ENCODE peak calls at places on chromosomes 1 and 21, in nine cellular contexts. N is lower leg skin, I is K562, H is thyroid gland, O is prostate gland, C is H1, E is heart left ventricle, V is ovary, K is Peyer's patch. B is an unnamed sample.

GRCh38 chr1:31373897-31374486 is 1.1 kb upstream of the FABP3 start:
- DNase-seq in N (peak), I (no peak), H (no peak), O (no peak), C (no peak), E (no peak), V (no peak), K (no peak), B (no peak)

GRCh38 chr1:36762174-36762573 is 272.1 kb downstream of the GRIK3 start:
- DNase-seq in N (peak), I (no peak), H (no peak), O (no peak), C (no peak), E (no peak), V (no peak), K (peak), B (no peak)

GRCh38 chr1:33394716-33395115 is 36.2 kb downstream of the PHC2 start:
- DNase-seq in N (no peak), I (no peak), H (no peak), O (no peak), C (no peak), E (no peak), V (no peak), K (no peak), B (no peak)

GRCh38 chr1:13723810-13724209 is 23.8 kb downstream of the PRDM2 start:
- DNase-seq in N (no peak), I (no peak), H (no peak), O (no peak), C (no peak), E (no peak), V (no peak), K (no peak), B (no peak)

GRCh38 chr1:151443846-151444790 is 15.2 kb downstream of the POGZ start:
- DNase-seq in N (no peak), I (peak), H (peak), O (peak), C (no peak), E (no peak), V (no peak), K (peak), B (peak)

GRCh38 chr1:15584489-15585363 is at the start of gene AGMAT:
- DNase-seq in N (no peak), I (no peak), H (peak), O (no peak), C (peak), E (peak), V (peak), K (peak), B (peak)

GRCh38 chr21:42548687-42549406 is 35.2 kb downstream of the SLC37A1 start:
- DNase-seq in N (no peak), I (no peak), H (no peak), O (no peak), C (no peak), E (no peak), V (no peak), K (peak), B (no peak)

GRCh38 chr1:50968884-50969610 is 998 bp upstream of the CDKN2C start:
- DNase-seq in N (peak), I (peak), H (peak), O (peak), C (no peak), E (peak), V (peak), K (peak), B (peak)

GRCh38 chr1:232880354-232880753 is 70.1 kb upstream of the NTPCR start:
- DNase-seq in N (peak), I (peak), H (peak), O (no peak), C (peak), E (no peak), V (no peak), K (peak), B (peak)

GRCh38 chr1:160228431-160228830 is 23.2 kb downstream of the PEA15 start:
- DNase-seq in N (no peak), I (no peak), H (no peak), O (no peak), C (no peak), E (no peak), V (no peak), K (no peak), B (no peak)

GRCh38 chr1:74714429-74715362 is 18.2 kb downstream of the CRYZ start:
- DNase-seq in N (no peak), I (no peak), H (no peak), O (no peak), C (no peak), E (no peak), V (no peak), K (no peak), B (no peak)

GRCh38 chr1:27594542-27595510 is 9.1 kb downstream of the AHDC1 start:
- DNase-seq in N (no peak), I (no peak), H (peak), O (no peak), C (no peak), E (no peak), V (no peak), K (no peak), B (no peak)

GRCh38 chr1:156414440-156415064 is 45.5 kb downstream of the RHBG start:
- DNase-seq in N (no peak), I (peak), H (no peak), O (no peak), C (no peak), E (no peak), V (no peak), K (no peak), B (no peak)

GRCh38 chr1:113094506-113094905 is 21.5 kb downstream of the LRIG2 start:
- DNase-seq in N (no peak), I (no peak), H (no peak), O (no peak), C (no peak), E (no peak), V (no peak), K (no peak), B (no peak)

GRCh38 chr1:16302709-16303627 is 49.3 kb downstream of the FBXO42 start:
- DNase-seq in N (no peak), I (no peak), H (no peak), O (no peak), C (no peak), E (no peak), V (no peak), K (no peak), B (peak)

GRCh38 chr1:169483500-169483966 is 2.2 kb downstream of the SLC19A2 start:
- DNase-seq in N (no peak), I (peak), H (peak), O (peak), C (no peak), E (peak), V (peak), K (peak), B (peak)

GRCh38 chr1:152107984-152108898 is 7.0 kb downstream of the TCHH start:
- DNase-seq in N (no peak), I (no peak), H (no peak), O (no peak), C (no peak), E (peak), V (no peak), K (no peak), B (no peak)

GRCh38 chr1:19682257-19682656 is 17.6 kb downstream of the HTR6 start:
- DNase-seq in N (no peak), I (no peak), H (no peak), O (no peak), C (no peak), E (no peak), V (no peak), K (no peak), B (no peak)

GRCh38 chr1:98322966-98323365 is 338.6 kb upstream of the SNX7 start:
- DNase-seq in N (no peak), I (no peak), H (no peak), O (no peak), C (no peak), E (no peak), V (no peak), K (no peak), B (no peak)

GRCh38 chr1:30684881-30685795 is 38.2 kb downstream of the MATN1 start:
- DNase-seq in N (peak), I (peak), H (peak), O (peak), C (peak), E (peak), V (no peak), K (peak), B (peak)

GRCh38 chr21:17441370-17441769 is 71.5 kb upstream of the CXADR start:
- DNase-seq in N (no peak), I (no peak), H (peak), O (peak), C (no peak), E (no peak), V (no peak), K (no peak), B (no peak)

GRCh38 chr21:25199944-25200343 is 407.3 kb downstream of the MRPL39 start:
- DNase-seq in N (no peak), I (no peak), H (no peak), O (no peak), C (no peak), E (no peak), V (no peak), K (no peak), B (no peak)

DNA sequence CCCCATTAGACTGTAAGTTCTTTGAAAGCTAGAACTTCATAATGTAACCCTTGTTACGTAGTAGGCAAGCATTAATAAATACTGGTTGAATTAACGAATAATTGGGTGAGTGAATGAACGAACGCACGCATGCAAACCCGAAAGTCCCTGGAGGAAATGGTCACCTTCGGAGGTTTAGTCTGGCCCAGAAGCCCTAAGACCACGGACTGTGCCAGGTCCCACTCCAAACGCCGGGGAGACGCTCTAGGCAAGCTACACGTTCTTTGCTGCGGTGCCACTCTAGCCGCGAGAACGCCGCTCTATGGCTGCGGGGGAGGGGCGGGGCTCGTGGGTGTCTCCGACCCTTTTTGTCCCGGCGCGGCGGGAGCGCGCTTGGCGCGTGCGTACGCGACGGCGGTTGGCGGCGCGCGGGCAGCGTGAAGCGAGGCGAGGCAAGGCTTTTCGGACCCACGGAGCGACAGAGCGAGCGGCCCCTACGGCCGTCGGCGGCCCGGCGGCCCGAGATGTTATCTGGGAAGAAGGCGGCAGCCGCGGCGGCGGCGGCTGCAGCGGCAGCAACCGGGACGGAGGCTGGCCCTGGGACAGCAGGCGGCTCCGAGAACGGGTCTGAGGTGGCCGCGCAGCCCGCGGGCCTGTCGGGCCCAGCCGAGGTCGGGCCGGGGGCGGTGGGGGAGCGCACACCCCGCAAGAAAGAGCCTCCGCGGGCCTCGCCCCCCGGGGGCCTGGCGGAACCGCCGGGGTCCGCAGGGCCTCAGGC is at the start of gene KDM1A:
- DNase-seq in N (peak), I (peak), H (peak), O (peak), C (peak), E (peak), V (peak), K (peak), B (peak)
- TF ChIP-seq POLR2A in N (peak), I (peak), H (peak), O (peak), C (peak), E (peak), V (peak), K (peak), B (peak)

DNA sequence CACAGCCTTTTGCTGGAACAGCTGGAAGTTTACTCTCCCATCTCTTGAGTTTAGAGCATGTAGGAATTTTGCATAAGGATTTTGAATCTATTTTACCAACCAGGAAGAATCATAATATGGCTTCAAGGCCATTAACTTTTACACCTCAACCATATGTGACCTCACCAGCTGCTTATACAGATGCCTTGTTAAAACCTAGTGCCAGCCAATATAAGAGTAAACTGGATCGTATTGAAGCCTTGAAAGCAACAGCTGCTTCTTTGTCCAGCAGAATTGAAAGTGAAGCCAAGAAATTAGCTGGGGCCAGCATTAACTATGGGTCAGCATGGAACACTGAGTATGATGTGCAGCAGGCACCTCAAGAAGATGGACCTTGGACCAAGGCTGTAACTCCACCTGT is 65.4 kb downstream of the CEP350 start:
- DNase-seq in N (no peak), I (no peak), H (no peak), O (no peak), C (no peak), E (no peak), V (no peak), K (no peak), B (no peak)
- TF ChIP-seq CTCF in N (no peak), I (no peak), H (no peak), O (no peak), C (no peak), E (no peak), V (no peak), K (no peak), B (no peak)

DNA sequence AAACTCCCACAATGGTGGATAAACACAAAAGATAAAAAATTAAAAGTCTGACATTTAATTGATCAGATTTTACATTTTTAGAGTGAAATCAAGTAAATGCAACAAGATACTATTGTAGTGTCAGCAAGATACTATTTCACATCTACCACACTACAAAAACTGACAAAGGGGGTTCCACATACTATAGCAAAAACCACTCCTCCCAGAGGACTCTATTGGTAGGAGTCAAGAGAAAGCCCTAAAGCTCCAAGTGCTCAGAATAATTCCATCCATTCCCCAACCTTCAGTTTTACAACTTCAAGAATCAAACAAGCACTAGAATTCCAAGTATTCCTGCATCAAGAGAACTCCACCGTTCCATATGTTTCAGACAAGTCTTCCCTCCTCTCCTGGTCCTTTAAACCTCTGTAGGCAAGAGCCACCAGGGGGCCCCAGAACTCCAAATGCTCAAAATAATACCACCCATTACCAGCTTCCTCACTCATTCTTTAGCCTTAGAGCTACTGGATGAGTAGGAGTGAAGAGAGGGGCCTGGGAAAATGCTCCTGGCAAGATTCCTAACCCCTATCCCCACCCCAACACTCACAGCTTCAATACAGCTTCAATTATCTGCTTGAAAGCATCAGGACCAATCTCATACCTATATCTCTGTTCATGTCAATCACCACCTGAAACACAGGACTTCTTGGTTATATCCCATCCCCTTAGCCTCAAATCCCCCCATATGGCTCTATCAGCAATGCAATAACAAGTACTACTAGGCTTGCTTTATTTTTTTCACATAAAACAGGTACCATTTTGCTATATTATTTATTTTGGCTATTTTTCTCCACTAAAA is 9.9 kb downstream of the TOR1AIP2 start:
- DNase-seq in N (no peak), I (peak), H (peak), O (peak), C (no peak), E (peak), V (no peak), K (peak), B (peak)
- TF ChIP-seq POLR2A in N (no peak), I (no peak), H (no peak), O (no peak), C (no peak), E (no peak), V (no peak), K (no peak), B (no peak)

GRCh38 chr21:31667141-31667540 is 7.6 kb downstream of the SOD1 start:
- DNase-seq in N (no peak), I (no peak), H (no peak), O (no peak), C (no peak), E (no peak), V (no peak), K (no peak), B (no peak)
- TF ChIP-seq CTCF in N (no peak), I (no peak), H (no peak), O (no peak), C (no peak), E (no peak), V (no peak), K (no peak), B (no peak)

GRCh38 chr1:158259117-158259516 is 4.9 kb downstream of the CD1A start:
- DNase-seq in N (no peak), I (no peak), H (no peak), O (no peak), C (no peak), E (no peak), V (no peak), K (no peak), B (no peak)
- TF ChIP-seq POLR2A in N (no peak), I (no peak), H (no peak), O (no peak), C (no peak), E (no peak), V (no peak), K (no peak), B (no peak)

DNA sequence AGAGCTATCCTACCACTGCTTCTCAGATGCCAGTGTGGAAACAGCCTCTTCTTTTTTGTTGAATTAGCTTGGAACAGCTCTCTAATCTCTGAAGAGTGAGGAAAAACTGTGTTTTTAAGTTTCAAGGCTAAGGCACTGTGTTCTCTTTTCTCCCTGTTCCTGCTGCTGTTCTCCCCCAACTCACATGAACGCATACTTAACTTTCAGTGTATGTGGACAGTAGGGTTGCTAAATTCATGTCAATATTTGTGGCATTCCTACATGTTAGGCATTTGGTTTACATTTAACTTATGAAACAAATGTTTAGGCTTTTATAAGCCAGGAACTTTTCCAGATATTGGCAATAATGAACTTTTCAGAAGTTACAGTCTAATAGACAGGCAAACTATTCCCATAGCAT is 6.8 kb downstream of the BACH1 start:
- DNase-seq in N (no peak), I (no peak), H (no peak), O (no peak), C (no peak), E (no peak), V (no peak), K (no peak), B (no peak)
- TF ChIP-seq CTCF in N (no peak), I (no peak), H (no peak), O (no peak), C (no peak), E (no peak), V (no peak), K (no peak), B (no peak)

GRCh38 chr1:1399187-1399869 is at the start of gene CCNL2:
- DNase-seq in N (peak), I (peak), H (peak), O (peak), C (peak), E (peak), V (peak), K (peak), B (peak)
- TF ChIP-seq POLR2A in N (no peak), I (peak), H (no peak), O (peak), C (peak), E (peak), V (peak), K (peak), B (no peak)

GRCh38 chr1:150268706-150269403 is at the start of gene APH1A:
- DNase-seq in N (peak), I (peak), H (peak), O (peak), C (peak), E (peak), V (peak), K (peak), B (peak)

GRCh38 chr1:150273310-150273709 is 720 bp downstream of the C1orf54 start:
- DNase-seq in N (no peak), I (no peak), H (no peak), O (no peak), C (no peak), E (no peak), V (no peak), K (no peak), B (no peak)

GRCh38 chr1:150268342-150268705 is 492 bp downstream of the APH1A start:
- DNase-seq in N (peak), I (peak), H (peak), O (peak), C (no peak), E (peak), V (peak), K (peak), B (peak)

GRCh38 chr1:150267896-150268295 is 920 bp downstream of the APH1A start:
- DNase-seq in N (no peak), I (no peak), H (no peak), O (no peak), C (no peak), E (no peak), V (no peak), K (no peak), B (peak)

DNA sequence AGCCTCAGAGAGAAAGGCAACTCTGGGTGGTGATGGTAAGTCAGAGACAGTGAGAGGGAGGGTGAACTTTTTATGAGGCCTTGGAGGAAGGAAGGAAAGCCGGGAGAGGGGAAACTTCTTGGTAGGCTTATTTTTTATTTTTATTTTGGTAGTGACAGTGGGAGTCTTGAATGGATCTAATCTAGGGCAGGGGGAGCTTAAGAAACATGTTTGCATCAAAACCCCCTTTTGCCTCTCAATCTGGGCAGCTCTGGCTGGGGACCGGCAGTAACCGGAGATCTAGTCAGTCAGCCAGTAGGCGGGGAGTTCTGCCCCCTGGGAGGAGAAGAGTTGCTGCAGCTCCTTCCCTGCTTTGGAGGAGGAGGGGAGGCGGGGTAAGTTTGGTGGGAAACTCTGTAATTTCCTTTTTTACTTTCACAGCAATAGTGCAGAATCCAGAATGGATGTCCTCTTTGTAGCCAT is at the start of gene C1orf54:
- DNase-seq in N (no peak), I (peak), H (peak), O (no peak), C (no peak), E (peak), V (no peak), K (no peak), B (no peak)
- TF ChIP-seq CTCF in N (no peak), I (no peak), H (no peak), O (no peak), C (no peak), E (peak), V (no peak), K (no peak), B (peak)

GRCh38 chr1:211258310-211258755 is 833 bp upstream of the RCOR3 start:
- DNase-seq in N (peak), I (peak), H (peak), O (peak), C (no peak), E (peak), V (peak), K (peak), B (peak)

GRCh38 chr1:211259596-211260126 is 495 bp downstream of the RCOR3 start:
- DNase-seq in N (peak), I (peak), H (peak), O (peak), C (no peak), E (peak), V (peak), K (no peak), B (peak)

GRCh38 chr1:211258756-211259595 is at the start of gene RCOR3:
- DNase-seq in N (peak), I (peak), H (peak), O (peak), C (peak), E (peak), V (peak), K (peak), B (peak)

GRCh38 chr1:211261229-211261628 is 2.1 kb downstream of the RCOR3 start:
- DNase-seq in N (no peak), I (no peak), H (no peak), O (no peak), C (no peak), E (no peak), V (no peak), K (no peak), B (no peak)

GRCh38 chr1:211260161-211261107 is 1.3 kb downstream of the RCOR3 start:
- DNase-seq in N (peak), I (peak), H (peak), O (peak), C (no peak), E (peak), V (peak), K (peak), B (peak)
- TF ChIP-seq POLR2A in N (no peak), I (peak), H (no peak), O (peak), C (peak), E (peak), V (no peak), K (peak), B (peak)

B was measured in adrenal gland.